ENCODE peak calls at places on chromosomes 7 and 10, in five cellular contexts. One of them, this sample, is unnamed.
A peak's percentile ranks its signal among the peaks of the same experiment; 100 is the strongest.

GRCh38 chr10:87635498-87636312 is 24.0 kb upstream of the PAPSS2 start:
- DNase-seq in KG1: no peak
- DNase-seq in activated T-helper 2 cell treated with anti-CD3 and anti-CD28 coated beads, Interferon-gamma antibody, Interleukin-2, Interleukin-4, amounts not matched to agents 10 μg/mL and 5 μg/mL and 100 μg/mL, durations not matched to agents 14 hours and 24 hours and 36 hours: peak; percentile 12
- DNase-seq in astrocyte of the spinal cord: peak; percentile 62
- DNase-seq in activated naive CD8-positive, alpha-beta T cell treated with anti-CD3 and anti-CD28 coated beads, Interleukin-2, amount 50 U/mL, for 24 hours: peak; percentile 16
- DNase-seq in this sample: peak; percentile 67

GRCh38 chr7:47304727-47305719 is 276.9 kb downstream of the TNS3 start:
- DNase-seq in KG1: no peak
- DNase-seq in activated T-helper 2 cell treated with anti-CD3 and anti-CD28 coated beads, Interferon-gamma antibody, Interleukin-2, Interleukin-4, amounts not matched to agents 10 μg/mL and 5 μg/mL and 100 μg/mL, durations not matched to agents 14 hours and 24 hours and 36 hours: no peak
- DNase-seq in astrocyte of the spinal cord: no peak
- DNase-seq in activated naive CD8-positive, alpha-beta T cell treated with anti-CD3 and anti-CD28 coated beads, Interleukin-2, amount 50 U/mL, for 24 hours: no peak
- DNase-seq in this sample: no peak

GRCh38 chr7:98355250-98355538 is 45.7 kb downstream of the BAIAP2L1 start:
- DNase-seq in KG1: no peak
- DNase-seq in activated T-helper 2 cell treated with anti-CD3 and anti-CD28 coated beads, Interferon-gamma antibody, Interleukin-2, Interleukin-4, amounts not matched to agents 10 μg/mL and 5 μg/mL and 100 μg/mL, durations not matched to agents 14 hours and 24 hours and 36 hours: no peak
- DNase-seq in astrocyte of the spinal cord: no peak
- DNase-seq in activated naive CD8-positive, alpha-beta T cell treated with anti-CD3 and anti-CD28 coated beads, Interleukin-2, amount 50 U/mL, for 24 hours: no peak
- DNase-seq in this sample: no peak

GRCh38 chr7:108189733-108190388 is 59.7 kb upstream of the LAMB4 start:
- DNase-seq in KG1: no peak
- DNase-seq in activated T-helper 2 cell treated with anti-CD3 and anti-CD28 coated beads, Interferon-gamma antibody, Interleukin-2, Interleukin-4, amounts not matched to agents 10 μg/mL and 5 μg/mL and 100 μg/mL, durations not matched to agents 14 hours and 24 hours and 36 hours: no peak
- DNase-seq in astrocyte of the spinal cord: no peak
- DNase-seq in activated naive CD8-positive, alpha-beta T cell treated with anti-CD3 and anti-CD28 coated beads, Interleukin-2, amount 50 U/mL, for 24 hours: no peak
- DNase-seq in this sample: no peak

GRCh38 chr7:158818325-158819213 is 10.7 kb downstream of the ESYT2 start:
- DNase-seq in KG1: no peak
- DNase-seq in activated T-helper 2 cell treated with anti-CD3 and anti-CD28 coated beads, Interferon-gamma antibody, Interleukin-2, Interleukin-4, amounts not matched to agents 10 μg/mL and 5 μg/mL and 100 μg/mL, durations not matched to agents 14 hours and 24 hours and 36 hours: peak; percentile 79
- DNase-seq in astrocyte of the spinal cord: peak; percentile 99
- DNase-seq in activated naive CD8-positive, alpha-beta T cell treated with anti-CD3 and anti-CD28 coated beads, Interleukin-2, amount 50 U/mL, for 24 hours: peak; percentile 72
- DNase-seq in this sample: peak; percentile 97

GRCh38 chr10:115417585-115418265 is 324.6 kb downstream of the ATRNL1 start:
- DNase-seq in KG1: no peak
- DNase-seq in activated T-helper 2 cell treated with anti-CD3 and anti-CD28 coated beads, Interferon-gamma antibody, Interleukin-2, Interleukin-4, amounts not matched to agents 10 μg/mL and 5 μg/mL and 100 μg/mL, durations not matched to agents 14 hours and 24 hours and 36 hours: no peak
- DNase-seq in astrocyte of the spinal cord: peak; percentile 50
- DNase-seq in activated naive CD8-positive, alpha-beta T cell treated with anti-CD3 and anti-CD28 coated beads, Interleukin-2, amount 50 U/mL, for 24 hours: no peak
- DNase-seq in this sample: peak; percentile 76

GRCh38 chr10:62738916-62739315 is 65.6 kb upstream of the ADO start:
- DNase-seq in KG1: no peak
- DNase-seq in activated T-helper 2 cell treated with anti-CD3 and anti-CD28 coated beads, Interferon-gamma antibody, Interleukin-2, Interleukin-4, amounts not matched to agents 10 μg/mL and 5 μg/mL and 100 μg/mL, durations not matched to agents 14 hours and 24 hours and 36 hours: no peak
- DNase-seq in astrocyte of the spinal cord: no peak
- DNase-seq in activated naive CD8-positive, alpha-beta T cell treated with anti-CD3 and anti-CD28 coated beads, Interleukin-2, amount 50 U/mL, for 24 hours: no peak
- DNase-seq in this sample: peak; percentile 27

GRCh38 chr7:67896721-67897120 is 900.1 kb downstream of the TYW1 start:
- DNase-seq in KG1: no peak
- DNase-seq in activated T-helper 2 cell treated with anti-CD3 and anti-CD28 coated beads, Interferon-gamma antibody, Interleukin-2, Interleukin-4, amounts not matched to agents 10 μg/mL and 5 μg/mL and 100 μg/mL, durations not matched to agents 14 hours and 24 hours and 36 hours: no peak
- DNase-seq in astrocyte of the spinal cord: no peak
- DNase-seq in activated naive CD8-positive, alpha-beta T cell treated with anti-CD3 and anti-CD28 coated beads, Interleukin-2, amount 50 U/mL, for 24 hours: no peak
- DNase-seq in this sample: no peak

GRCh38 chr10:29304259-29305030 is 15.6 kb downstream of the LYZL1 start:
- DNase-seq in KG1: peak; percentile 37
- DNase-seq in activated T-helper 2 cell treated with anti-CD3 and anti-CD28 coated beads, Interferon-gamma antibody, Interleukin-2, Interleukin-4, amounts not matched to agents 10 μg/mL and 5 μg/mL and 100 μg/mL, durations not matched to agents 14 hours and 24 hours and 36 hours: no peak
- DNase-seq in astrocyte of the spinal cord: peak; percentile 73
- DNase-seq in activated naive CD8-positive, alpha-beta T cell treated with anti-CD3 and anti-CD28 coated beads, Interleukin-2, amount 50 U/mL, for 24 hours: peak; percentile 30
- DNase-seq in this sample: peak; percentile 78

GRCh38 chr10:119268871-119269506 is 61.6 kb downstream of the GRK5 start:
- DNase-seq in KG1: no peak
- DNase-seq in activated T-helper 2 cell treated with anti-CD3 and anti-CD28 coated beads, Interferon-gamma antibody, Interleukin-2, Interleukin-4, amounts not matched to agents 10 μg/mL and 5 μg/mL and 100 μg/mL, durations not matched to agents 14 hours and 24 hours and 36 hours: peak; percentile 77
- DNase-seq in astrocyte of the spinal cord: no peak
- DNase-seq in activated naive CD8-positive, alpha-beta T cell treated with anti-CD3 and anti-CD28 coated beads, Interleukin-2, amount 50 U/mL, for 24 hours: peak; percentile 49
- DNase-seq in this sample: no peak

GRCh38 chr7:129144834-129145668 is 544 bp downstream of the TSPAN33 start:
- DNase-seq in KG1: no peak
- DNase-seq in activated T-helper 2 cell treated with anti-CD3 and anti-CD28 coated beads, Interferon-gamma antibody, Interleukin-2, Interleukin-4, amounts not matched to agents 10 μg/mL and 5 μg/mL and 100 μg/mL, durations not matched to agents 14 hours and 24 hours and 36 hours: no peak
- DNase-seq in astrocyte of the spinal cord: no peak
- DNase-seq in activated naive CD8-positive, alpha-beta T cell treated with anti-CD3 and anti-CD28 coated beads, Interleukin-2, amount 50 U/mL, for 24 hours: peak; percentile 42
- DNase-seq in this sample: no peak

GRCh38 chr10:89793649-89794254 is 92.4 kb downstream of the KIF20B start:
- DNase-seq in KG1: peak; percentile 46
- DNase-seq in activated T-helper 2 cell treated with anti-CD3 and anti-CD28 coated beads, Interferon-gamma antibody, Interleukin-2, Interleukin-4, amounts not matched to agents 10 μg/mL and 5 μg/mL and 100 μg/mL, durations not matched to agents 14 hours and 24 hours and 36 hours: no peak
- DNase-seq in astrocyte of the spinal cord: peak; percentile 79
- DNase-seq in activated naive CD8-positive, alpha-beta T cell treated with anti-CD3 and anti-CD28 coated beads, Interleukin-2, amount 50 U/mL, for 24 hours: peak; percentile 11
- DNase-seq in this sample: peak; percentile 81

GRCh38 chr10:123635745-123636144 is 30.4 kb upstream of the GPR26 start:
- DNase-seq in KG1: no peak
- DNase-seq in activated T-helper 2 cell treated with anti-CD3 and anti-CD28 coated beads, Interferon-gamma antibody, Interleukin-2, Interleukin-4, amounts not matched to agents 10 μg/mL and 5 μg/mL and 100 μg/mL, durations not matched to agents 14 hours and 24 hours and 36 hours: no peak
- DNase-seq in astrocyte of the spinal cord: no peak
- DNase-seq in activated naive CD8-positive, alpha-beta T cell treated with anti-CD3 and anti-CD28 coated beads, Interleukin-2, amount 50 U/mL, for 24 hours: no peak
- DNase-seq in this sample: peak; percentile 15

GRCh38 chr10:116752969-116753665 is 10.8 kb upstream of the HSPA12A start:
- DNase-seq in KG1: no peak
- DNase-seq in activated T-helper 2 cell treated with anti-CD3 and anti-CD28 coated beads, Interferon-gamma antibody, Interleukin-2, Interleukin-4, amounts not matched to agents 10 μg/mL and 5 μg/mL and 100 μg/mL, durations not matched to agents 14 hours and 24 hours and 36 hours: no peak
- DNase-seq in astrocyte of the spinal cord: no peak
- DNase-seq in activated naive CD8-positive, alpha-beta T cell treated with anti-CD3 and anti-CD28 coated beads, Interleukin-2, amount 50 U/mL, for 24 hours: no peak
- DNase-seq in this sample: no peak

GRCh38 chr7:2451171-2452073 is 24.8 kb downstream of the GRIFIN start:
- DNase-seq in KG1: peak; percentile 54
- DNase-seq in activated T-helper 2 cell treated with anti-CD3 and anti-CD28 coated beads, Interferon-gamma antibody, Interleukin-2, Interleukin-4, amounts not matched to agents 10 μg/mL and 5 μg/mL and 100 μg/mL, durations not matched to agents 14 hours and 24 hours and 36 hours: peak; percentile 60
- DNase-seq in astrocyte of the spinal cord: peak; percentile 66
- DNase-seq in activated naive CD8-positive, alpha-beta T cell treated with anti-CD3 and anti-CD28 coated beads, Interleukin-2, amount 50 U/mL, for 24 hours: peak; percentile 91
- DNase-seq in this sample: peak; percentile 75

This sample was measured in MCF 10A.